ENCODE peak calls at places on chromosome 3, in four cellular contexts. Z is ovary, H is IMR-90, U is uterus. M is an unnamed sample.

GRCh38 chr3:76997733-76998132 is 42.2 kb upstream of the ROBO2 start:
- DNase-seq in Z (no peak), H (peak), U (no peak), M (no peak)

GRCh38 chr3:106386050-106386449 is 517.2 kb upstream of the CBLB start:
- DNase-seq in Z (no peak), H (no peak), U (no peak), M (no peak)

GRCh38 chr3:123076496-123077418 is 9.9 kb downstream of the PDIA5 start:
- DNase-seq in Z (peak), H (no peak), U (peak), M (no peak)

GRCh38 chr3:8741581-8742355 is 8.2 kb downstream of the CAV3 start:
- DNase-seq in Z (peak), H (peak), U (no peak), M (peak)

GRCh38 chr3:185070491-185071335 is 82.1 kb downstream of the C3orf70 start:
- DNase-seq in Z (no peak), H (peak), U (no peak), M (no peak)

GRCh38 chr3:46892285-46893145 is 15.0 kb downstream of the PTH1R start:
- DNase-seq in Z (peak), H (peak), U (peak), M (peak)

GRCh38 chr3:185318136-185318535 is 44.8 kb upstream of the MAP3K13 start:
- DNase-seq in Z (no peak), H (peak), U (no peak), M (no peak)

GRCh38 chr3:194596906-194597305 is 36.3 kb downstream of the TMEM44 start:
- DNase-seq in Z (no peak), H (no peak), U (no peak), M (no peak)

GRCh38 chr3:64563776-64564175 is 124.0 kb downstream of the ADAMTS9 start:
- DNase-seq in Z (no peak), H (no peak), U (no peak), M (no peak)

GRCh38 chr3:197494366-197495058 is 61.3 kb downstream of the BDH1 start:
- DNase-seq in Z (no peak), H (no peak), U (no peak), M (peak)

GRCh38 chr3:108489776-108490175 is 20.6 kb downstream of the MYH15 start:
- DNase-seq in Z (no peak), H (peak), U (no peak), M (no peak)

GRCh38 chr3:10983219-10983916 is 9.2 kb upstream of the SLC6A1 start:
- DNase-seq in Z (no peak), H (peak), U (no peak), M (no peak)

GRCh38 chr3:24522155-24522579 is 27.5 kb upstream of the THRB start:
- DNase-seq in Z (no peak), H (no peak), U (no peak), M (peak)

GRCh38 chr3:187967982-187968381 is 186.0 kb upstream of the LPP start:
- DNase-seq in Z (no peak), H (peak), U (no peak), M (no peak)

GRCh38 chr3:170962426-170962825 is 54.0 kb upstream of the EIF5A2 start:
- DNase-seq in Z (no peak), H (no peak), U (no peak), M (no peak)

GRCh38 chr3:10951295-10951926 is 41.1 kb upstream of the SLC6A1 start:
- DNase-seq in Z (no peak), H (no peak), U (no peak), M (no peak)

GRCh38 chr3:58755153-58755552 is 88.6 kb upstream of the FAM3D start:
- DNase-seq in Z (no peak), H (no peak), U (no peak), M (no peak)

GRCh38 chr3:59180006-59180405 is 130.2 kb upstream of the CFAP20DC start:
- DNase-seq in Z (no peak), H (no peak), U (no peak), M (no peak)

GRCh38 chr3:52109556-52110380 is 44.5 kb downstream of the POC1A start:
- DNase-seq in Z (no peak), H (peak), U (no peak), M (no peak)

GRCh38 chr3:98592345-98592935 is 971 bp downstream of the CPOX start:
- DNase-seq in Z (no peak), H (no peak), U (no peak), M (no peak)

GRCh38 chr3:98596087-98596486 is 2.7 kb upstream of the CPOX start:
- DNase-seq in Z (no peak), H (no peak), U (no peak), M (no peak)

GRCh38 chr3:98594630-98594961 is 1.2 kb upstream of the CPOX start:
- DNase-seq in Z (no peak), H (no peak), U (no peak), M (no peak)

GRCh38 chr3:98596902-98597500 is 3.6 kb upstream of the CPOX start:
- DNase-seq in Z (no peak), H (peak), U (no peak), M (no peak)

GRCh38 chr3:98593046-98593936 is at the start of gene CPOX:
- DNase-seq in Z (peak), H (peak), U (peak), M (peak)
- TF ChIP-seq POLR2A in Z (peak), H (no peak), U (peak), M (no peak)

GRCh38 chr3:136989781-136990524 is 32.2 kb downstream of the IL20RB start:
- DNase-seq in Z (no peak), H (no peak), U (no peak), M (no peak)

GRCh38 chr3:136992091-136992490 is 34.3 kb downstream of the IL20RB start:
- DNase-seq in Z (no peak), H (no peak), U (no peak), M (no peak)

GRCh38 chr3:136990826-136991225 is 33.0 kb downstream of the IL20RB start:
- DNase-seq in Z (no peak), H (no peak), U (no peak), M (no peak)

GRCh38 chr3:136995652-136996051 is 37.9 kb downstream of the IL20RB start:
- DNase-seq in Z (no peak), H (no peak), U (no peak), M (no peak)

GRCh38 chr3:136994772-136995516 is 37.2 kb downstream of the IL20RB start:
- DNase-seq in Z (peak), H (peak), U (peak), M (peak)
- TF ChIP-seq POLR2A in Z (no peak), H (no peak), U (no peak), M (no peak)

DNA sequence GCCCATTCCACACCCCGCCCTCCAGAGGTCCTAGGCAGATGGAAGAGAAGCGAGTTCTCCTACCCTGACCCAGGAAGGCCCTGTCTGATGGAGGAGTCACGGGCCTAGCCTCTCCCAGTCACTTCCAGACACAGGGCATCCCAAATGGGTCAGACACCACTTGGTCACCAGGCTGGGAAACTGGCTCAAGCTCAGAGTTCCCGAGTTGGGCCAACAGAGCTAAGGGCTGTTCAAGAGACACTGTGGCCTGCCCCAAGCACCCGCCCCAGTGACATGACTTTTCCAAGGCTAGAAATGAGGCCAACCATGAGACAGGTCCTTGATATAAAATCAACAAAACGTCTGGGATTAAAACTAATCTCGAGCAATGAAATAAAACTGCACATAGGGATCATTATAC is 113.8 kb downstream of the IQSEC1 start:
- DNase-seq in Z (no peak), H (no peak), U (no peak), M (no peak)
- TF ChIP-seq POLR2A in Z (no peak), H (no peak), U (no peak), M (no peak)

GRCh38 chr3:115141018-115141757 is 5.9 kb downstream of the ZBTB20 start:
- DNase-seq in Z (no peak), H (no peak), U (no peak), M (no peak)

GRCh38 chr3:115148142-115148790 is 1.2 kb upstream of the ZBTB20 start:
- DNase-seq in Z (no peak), H (peak), U (no peak), M (no peak)

GRCh38 chr3:115151921-115152320 is 4.8 kb upstream of the ZBTB20 start:
- DNase-seq in Z (no peak), H (no peak), U (no peak), M (no peak)

GRCh38 chr3:115146032-115146417 is 1.1 kb downstream of the ZBTB20 start:
- DNase-seq in Z (no peak), H (peak), U (peak), M (peak)

DNA sequence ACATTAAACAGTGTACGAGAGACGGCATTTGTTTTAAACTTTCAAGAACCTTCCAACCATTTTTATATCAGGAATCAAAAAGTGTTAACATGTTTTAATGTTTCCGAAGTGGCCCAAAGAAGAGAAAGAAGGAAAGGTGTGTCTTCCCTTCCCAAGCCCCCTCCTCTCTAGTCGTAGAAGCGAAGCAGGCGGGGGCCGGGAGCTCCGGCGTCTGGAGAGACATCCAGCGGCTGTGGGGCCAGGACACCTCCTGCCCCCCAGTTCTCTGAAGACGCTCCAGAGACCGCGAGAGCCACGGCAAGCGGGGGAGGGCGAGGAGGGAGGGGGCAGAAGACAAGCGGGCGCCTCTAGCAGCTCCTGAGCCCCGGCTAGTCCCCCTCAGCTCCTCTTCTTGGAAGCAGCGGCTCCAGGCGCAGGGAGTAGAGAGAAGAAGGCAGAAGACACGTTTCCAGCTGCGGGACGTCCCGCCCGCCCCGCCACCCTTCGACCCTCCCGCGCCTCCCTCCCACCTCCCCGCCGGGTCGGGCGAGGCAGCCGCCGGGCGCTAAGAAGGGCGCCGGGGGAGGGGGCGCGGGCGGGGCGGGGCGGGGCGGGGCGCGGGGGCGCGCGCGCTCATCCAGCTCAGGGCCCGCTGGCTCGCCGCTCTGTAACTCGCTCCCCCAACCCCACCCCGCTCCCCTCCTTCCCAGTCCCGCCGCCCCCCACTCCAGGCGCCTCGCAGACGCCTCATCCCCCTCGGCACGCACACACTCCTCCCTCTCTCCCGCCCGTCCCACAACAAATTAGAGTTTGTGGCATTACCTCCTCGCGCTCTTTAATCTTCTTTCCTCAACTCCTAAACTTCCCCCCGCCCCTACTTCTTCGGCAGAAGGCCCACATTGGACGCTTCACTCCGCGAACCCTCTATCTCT is at the start of gene ZBTB20:
- DNase-seq in Z (peak), H (peak), U (peak), M (peak)
- TF ChIP-seq POLR2A in Z (peak), H (peak), U (peak), M (no peak)

GRCh38 chr3:40476478-40477470 is at the start of gene ZNF619:
- DNase-seq in Z (peak), H (peak), U (peak), M (peak)
- TF ChIP-seq POLR2A in Z (no peak), H (peak), U (no peak), M (no peak)

GRCh38 chr3:115147329-115148141 is 447 bp upstream of the ZBTB20 start:
- DNase-seq in Z (peak), H (peak), U (peak), M (peak)
- TF ChIP-seq POLR2A in Z (peak), H (peak), U (peak), M (no peak)

DNA sequence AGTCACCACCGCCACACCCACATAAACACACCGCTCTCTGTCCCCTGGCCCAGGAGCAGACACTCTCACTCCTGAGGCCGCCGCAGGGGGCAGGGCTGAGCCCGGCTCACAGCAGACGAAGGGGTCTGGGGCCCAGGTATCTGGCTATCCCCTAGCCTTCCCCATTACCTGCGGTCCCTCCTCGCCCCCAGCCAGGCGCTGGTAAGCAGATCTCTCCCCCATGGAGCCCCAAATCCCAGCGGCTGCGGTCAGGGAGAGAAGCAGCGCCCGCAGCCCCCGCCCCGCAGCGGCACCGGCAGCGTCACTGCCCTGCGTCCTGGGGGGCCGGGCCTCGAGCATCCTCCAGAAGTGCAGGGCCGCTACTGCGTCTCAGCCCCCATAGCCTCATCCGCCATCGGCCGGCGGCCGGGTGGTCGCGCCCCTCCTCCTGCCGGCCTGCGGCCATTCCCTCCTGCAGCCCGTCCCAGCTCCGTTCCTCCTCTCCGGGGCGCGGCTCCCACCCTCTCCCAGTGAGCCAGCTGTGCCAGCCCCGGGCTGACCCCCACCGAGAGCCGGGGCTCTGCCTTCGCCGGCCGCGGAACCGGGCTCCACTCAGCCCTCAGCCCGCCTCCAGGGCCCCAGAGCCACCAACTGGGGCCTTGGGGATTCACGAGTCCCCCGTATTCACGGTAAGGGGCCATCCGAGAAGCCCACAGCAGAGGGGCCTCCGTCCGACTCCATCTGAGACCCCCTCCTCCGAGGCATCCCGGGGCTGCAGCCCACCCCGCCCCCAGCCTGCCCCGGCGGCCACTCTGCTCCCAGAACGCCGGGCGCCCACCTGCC is 13.1 kb downstream of the TNK2 start:
- DNase-seq in Z (no peak), H (peak), U (no peak), M (no peak)
- TF ChIP-seq POLR2A in Z (no peak), H (no peak), U (no peak), M (no peak)

DNA sequence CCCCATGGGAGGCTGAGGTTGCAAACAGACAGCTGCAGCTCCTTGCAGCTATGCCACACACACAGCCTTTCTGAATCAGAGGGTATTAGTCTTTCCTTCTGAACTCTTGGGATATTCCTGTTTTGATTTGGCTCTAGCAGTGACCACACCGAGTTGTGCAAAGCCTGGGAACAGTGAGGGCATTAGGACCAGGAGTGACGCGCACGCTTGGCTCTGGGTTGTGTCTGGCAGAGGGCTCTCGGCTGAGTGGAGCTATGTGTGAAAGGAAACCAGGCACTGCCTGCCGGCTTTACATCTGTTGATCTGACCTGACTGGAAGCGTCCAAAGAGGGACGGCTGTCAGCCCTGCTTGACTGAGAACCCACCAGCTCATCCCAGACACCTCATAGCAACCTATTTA is at the start of gene GALNT15:
- DNase-seq in Z (peak), H (peak), U (peak), M (peak)
- TF ChIP-seq POLR2A in Z (no peak), H (peak), U (peak), M (no peak)

GRCh38 chr3:140941434-140942220 is at the start of gene SLC25A36:
- DNase-seq in Z (peak), H (peak), U (peak), M (peak)
- TF ChIP-seq POLR2A in Z (peak), H (peak), U (peak), M (peak)